ENCODE peak calls at places on chromosomes 11 and 22, in ten cellular contexts. L is GM20000, R is Panc1, B is H9, S is foreskin fibroblast, Z is WTC11, D is GM12878, W is kidney epithelial cell, F is IMR-90, V is activated B cell treated with CpG ODN at 0.5 μM for 24 hours. H is an unnamed sample.

GRCh38 chr11:9302448-9302847 is 11.9 kb downstream of the TMEM41B start:
- DNase-seq in L (no peak), R (no peak), B (no peak), S (no peak), Z (no peak), D (no peak), W (no peak), F (peak; percentile 59), V (no peak), H (no peak)

GRCh38 chr22:23542933-23543332 is 37.2 kb downstream of the IGLL1 start:
- DNase-seq in L (no peak), R (no peak), B (no peak), S (no peak), Z (no peak), D (no peak), W (no peak), F (peak; percentile 49), V (no peak), H (no peak)

GRCh38 chr22:29093501-29093921 is 20.7 kb downstream of the KREMEN1 start:
- DNase-seq in L (no peak), R (no peak), B (no peak), S (peak; percentile 84), Z (no peak), D (no peak), W (no peak), F (peak; percentile 70), V (no peak), H (no peak)

GRCh38 chr22:30127749-30128166 is 47.5 kb downstream of the HORMAD2 start:
- DNase-seq in L (no peak), R (no peak), B (no peak), S (peak; percentile 12), Z (no peak), D (no peak), W (no peak), F (peak; percentile 89), V (no peak), H (no peak)

GRCh38 chr11:7981758-7982157 is 5.4 kb upstream of the EIF3F start:
- DNase-seq in L (no peak), R (no peak), B (no peak), S (no peak), Z (no peak), D (no peak), W (no peak), F (no peak), V (no peak), H (no peak)

GRCh38 chr11:119218141-119218878 is 12.2 kb downstream of the CBL start:
- DNase-seq in L (no peak), R (peak; percentile 94), B (no peak), S (peak; percentile 95), Z (no peak), D (no peak), W (peak; percentile 97), F (peak; percentile 99), V (no peak), H (no peak)

GRCh38 chr11:111870522-111870886 is 877 bp downstream of the ALG9 start:
- DNase-seq in L (peak; percentile 42), R (no peak), B (no peak), S (no peak), Z (no peak), D (peak; percentile 17), W (no peak), F (no peak), V (no peak), H (no peak)

GRCh38 chr11:124194696-124195418 is 11.7 kb downstream of the OR10D3 start:
- DNase-seq in L (peak; percentile 56), R (peak; percentile 33), B (peak; percentile 57), S (no peak), Z (peak; percentile 56), D (peak; percentile 9), W (peak; percentile 14), F (peak; percentile 58), V (no peak), H (no peak)

GRCh38 chr11:75532200-75532972 is 6.6 kb upstream of the GDPD5 start:
- DNase-seq in L (peak; percentile 75), R (peak; percentile 58), B (peak; percentile 85), S (peak; percentile 24), Z (peak; percentile 88), D (peak; percentile 40), W (no peak), F (peak; percentile 41), V (peak; percentile 60), H (peak; percentile 55)

GRCh38 chr11:827861-828167 is at the start of gene CRACR2B:
- DNase-seq in L (peak; percentile 54), R (no peak), B (no peak), S (no peak), Z (no peak), D (no peak), W (no peak), F (no peak), V (no peak), H (no peak)

GRCh38 chr11:97557399-97557798 is 1167.6 kb downstream of the JRKL start:
- DNase-seq in L (no peak), R (no peak), B (no peak), S (no peak), Z (no peak), D (no peak), W (no peak), F (no peak), V (no peak), H (no peak)
- TF ChIP-seq CTCF in L (no peak), R (no peak), B (peak; percentile 23), S (no peak), Z (no peak), D (no peak), W (peak; percentile 16), F (no peak), V (no peak), H (no peak)

DNA sequence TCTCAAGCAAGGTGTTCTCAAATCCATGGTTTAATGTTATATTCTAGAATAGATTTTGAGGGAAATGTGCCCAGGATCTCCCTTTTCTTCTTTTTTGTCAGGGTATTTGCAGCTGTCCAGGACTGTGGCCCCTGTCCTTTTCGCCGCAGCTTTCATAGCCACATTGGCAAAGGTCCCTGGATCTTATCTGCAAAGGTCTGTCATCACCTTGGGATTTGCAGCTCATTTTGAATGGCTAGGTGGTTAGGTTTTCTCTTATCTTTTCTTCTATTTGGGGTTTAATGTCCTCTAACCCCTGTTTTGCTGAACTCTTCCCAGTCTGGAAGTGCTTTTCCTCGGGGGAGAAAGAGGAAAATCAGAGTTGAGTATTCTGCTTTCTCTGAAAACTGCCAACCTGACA is 11.7 kb upstream of the C1QTNF4 start:
- DNase-seq in L (no peak), R (no peak), B (no peak), S (no peak), Z (no peak), D (no peak), W (no peak), F (no peak), V (no peak), H (no peak)
- TF ChIP-seq CTCF in L (no peak), R (no peak), B (no peak), S (no peak), Z (no peak), D (no peak), W (no peak), F (no peak), V (no peak), H (no peak)

GRCh38 chr11:128757235-128757711 is 63.4 kb downstream of the FLI1 start:
- DNase-seq in L (peak; percentile 86), R (no peak), B (peak; percentile 58), S (no peak), Z (peak; percentile 36), D (peak; percentile 93), W (no peak), F (peak; percentile 48), V (peak; percentile 41), H (no peak)
- TF ChIP-seq CTCF in L (peak; percentile 58), R (no peak), B (peak; percentile 66), S (no peak), Z (no peak), D (peak; percentile 94), W (no peak), F (peak; percentile 41), V (peak; percentile 81), H (no peak)

GRCh38 chr11:64186205-64187165 is 514 bp downstream of the STIP1 start:
- DNase-seq in L (no peak), R (no peak), B (no peak), S (no peak), Z (no peak), D (no peak), W (no peak), F (peak; percentile 2), V (no peak), H (no peak)
- TF ChIP-seq CTCF in L (no peak), R (no peak), B (no peak), S (no peak), Z (no peak), D (no peak), W (no peak), F (no peak), V (no peak), H (no peak)

H was measured in mesothelial cell of epicardium.